ENCODE peak calls at places on chromosomes 13 and 19, in ten cellular contexts. One of them, this sample, is unnamed.

GRCh38 chr13:75195479-75196111 is 286.4 kb downstream of the TBC1D4 start:
- DNase-seq in MM.1S: no peak
- DNase-seq in suprapubic skin: no peak
- DNase-seq in HFF-Myc: no peak
- DNase-seq in GM13976: no peak
- DNase-seq in MCF 10A: no peak
- DNase-seq in DND-41: no peak
- DNase-seq in cardiac fibroblast: peak
- DNase-seq in keratinocyte: no peak
- DNase-seq in heart left ventricle: no peak
- DNase-seq in this sample: no peak

GRCh38 chr13:64709079-64709478 is 2521.1 kb downstream of the PCDH9 start:
- DNase-seq in HFF-Myc: peak
- DNase-seq in GM13976: no peak
- DNase-seq in suprapubic skin: no peak
- DNase-seq in MM.1S: no peak
- DNase-seq in cardiac fibroblast: no peak
- DNase-seq in heart left ventricle: no peak
- DNase-seq in keratinocyte: no peak
- DNase-seq in DND-41: no peak
- DNase-seq in MCF 10A: no peak
- DNase-seq in this sample: no peak

GRCh38 chr13:20873348-20873747 is 29.2 kb downstream of the XPO4 start:
- DNase-seq in MCF 10A: peak
- DNase-seq in keratinocyte: peak
- DNase-seq in suprapubic skin: no peak
- DNase-seq in HFF-Myc: peak
- DNase-seq in MM.1S: no peak
- DNase-seq in DND-41: no peak
- DNase-seq in cardiac fibroblast: peak
- DNase-seq in heart left ventricle: no peak
- DNase-seq in GM13976: no peak
- DNase-seq in this sample: no peak

GRCh38 chr13:88707652-88708051 is 1036.5 kb downstream of the SLITRK5 start:
- DNase-seq in HFF-Myc: no peak
- DNase-seq in MM.1S: no peak
- DNase-seq in DND-41: no peak
- DNase-seq in cardiac fibroblast: no peak
- DNase-seq in heart left ventricle: no peak
- DNase-seq in MCF 10A: no peak
- DNase-seq in suprapubic skin: no peak
- DNase-seq in keratinocyte: no peak
- DNase-seq in GM13976: no peak
- DNase-seq in this sample: no peak

GRCh38 chr19:45086453-45086852 is 6.5 kb upstream of the PPP1R37 start:
- DNase-seq in keratinocyte: no peak
- DNase-seq in DND-41: no peak
- DNase-seq in GM13976: no peak
- DNase-seq in MCF 10A: no peak
- DNase-seq in cardiac fibroblast: no peak
- DNase-seq in HFF-Myc: no peak
- DNase-seq in MM.1S: no peak
- DNase-seq in suprapubic skin: no peak
- DNase-seq in heart left ventricle: no peak
- DNase-seq in this sample: no peak

GRCh38 chr19:17510220-17510993 is 1.0 kb upstream of the PGLS start:
- DNase-seq in cardiac fibroblast: peak
- DNase-seq in GM13976: no peak
- DNase-seq in MCF 10A: peak
- DNase-seq in heart left ventricle: no peak
- DNase-seq in keratinocyte: no peak
- DNase-seq in HFF-Myc: no peak
- DNase-seq in MM.1S: no peak
- DNase-seq in suprapubic skin: no peak
- DNase-seq in DND-41: peak
- DNase-seq in this sample: no peak

GRCh38 chr13:64154514-64154913 is 2738.9 kb upstream of the PCDH20 start:
- DNase-seq in MM.1S: no peak
- DNase-seq in GM13976: no peak
- DNase-seq in keratinocyte: no peak
- DNase-seq in cardiac fibroblast: peak
- DNase-seq in MCF 10A: peak
- DNase-seq in suprapubic skin: no peak
- DNase-seq in DND-41: no peak
- DNase-seq in HFF-Myc: peak
- DNase-seq in heart left ventricle: no peak
- DNase-seq in this sample: no peak

GRCh38 chr19:19061491-19061890 is 2.3 kb upstream of the SLC25A42 start:
- DNase-seq in MM.1S: no peak
- DNase-seq in DND-41: no peak
- DNase-seq in heart left ventricle: peak
- DNase-seq in suprapubic skin: no peak
- DNase-seq in keratinocyte: no peak
- DNase-seq in MCF 10A: no peak
- DNase-seq in GM13976: no peak
- DNase-seq in cardiac fibroblast: no peak
- DNase-seq in HFF-Myc: no peak
- DNase-seq in this sample: no peak

GRCh38 chr13:30132623-30133553 is 174.5 kb downstream of the KATNAL1 start:
- DNase-seq in suprapubic skin: peak
- DNase-seq in MM.1S: peak
- DNase-seq in MCF 10A: peak
- DNase-seq in heart left ventricle: peak
- DNase-seq in GM13976: peak
- DNase-seq in cardiac fibroblast: peak
- DNase-seq in DND-41: peak
- DNase-seq in keratinocyte: peak
- DNase-seq in HFF-Myc: peak
- DNase-seq in this sample: peak

GRCh38 chr19:48741222-48741999 is 1.0 kb upstream of the RASIP1 start:
- DNase-seq in keratinocyte: no peak
- DNase-seq in HFF-Myc: no peak
- DNase-seq in GM13976: peak
- DNase-seq in suprapubic skin: no peak
- DNase-seq in DND-41: peak
- DNase-seq in MM.1S: no peak
- DNase-seq in MCF 10A: peak
- DNase-seq in heart left ventricle: peak
- DNase-seq in cardiac fibroblast: no peak
- DNase-seq in this sample: peak

GRCh38 chr19:41959056-41960053 is at the start of gene RABAC1:
- DNase-seq in DND-41: peak
- DNase-seq in GM13976: peak
- DNase-seq in cardiac fibroblast: peak
- DNase-seq in heart left ventricle: peak
- DNase-seq in HFF-Myc: peak
- DNase-seq in suprapubic skin: peak
- DNase-seq in MM.1S: peak
- DNase-seq in MCF 10A: peak
- DNase-seq in keratinocyte: peak
- DNase-seq in this sample: peak
- TF ChIP-seq CTCF in DND-41: peak
- TF ChIP-seq CTCF in GM13976: peak
- TF ChIP-seq CTCF in cardiac fibroblast: peak
- TF ChIP-seq CTCF in heart left ventricle: peak
- TF ChIP-seq CTCF in HFF-Myc: no peak
- TF ChIP-seq CTCF in suprapubic skin: no peak
- TF ChIP-seq CTCF in MM.1S: peak
- TF ChIP-seq CTCF in MCF 10A: peak
- TF ChIP-seq CTCF in keratinocyte: peak
- TF ChIP-seq CTCF in this sample: peak

GRCh38 chr13:102978168-102978567 is 88.0 kb downstream of the SLC10A2 start:
- DNase-seq in keratinocyte: no peak
- DNase-seq in MM.1S: no peak
- DNase-seq in cardiac fibroblast: peak
- DNase-seq in suprapubic skin: no peak
- DNase-seq in heart left ventricle: no peak
- DNase-seq in GM13976: no peak
- DNase-seq in HFF-Myc: no peak
- DNase-seq in DND-41: no peak
- DNase-seq in MCF 10A: no peak
- DNase-seq in this sample: no peak

GRCh38 chr13:102970542-102970941 is 95.7 kb downstream of the SLC10A2 start:
- DNase-seq in MCF 10A: no peak
- DNase-seq in HFF-Myc: no peak
- DNase-seq in cardiac fibroblast: no peak
- DNase-seq in keratinocyte: no peak
- DNase-seq in heart left ventricle: no peak
- DNase-seq in DND-41: no peak
- DNase-seq in MM.1S: peak
- DNase-seq in GM13976: peak
- DNase-seq in suprapubic skin: no peak
- DNase-seq in this sample: no peak

GRCh38 chr13:102977471-102977870 is 88.7 kb downstream of the SLC10A2 start:
- DNase-seq in HFF-Myc: no peak
- DNase-seq in cardiac fibroblast: peak
- DNase-seq in GM13976: no peak
- DNase-seq in MM.1S: no peak
- DNase-seq in heart left ventricle: no peak
- DNase-seq in suprapubic skin: no peak
- DNase-seq in keratinocyte: no peak
- DNase-seq in MCF 10A: no peak
- DNase-seq in DND-41: no peak
- DNase-seq in this sample: no peak

GRCh38 chr13:102972191-102972590 is 94.0 kb downstream of the SLC10A2 start:
- DNase-seq in HFF-Myc: peak
- DNase-seq in keratinocyte: no peak
- DNase-seq in MM.1S: no peak
- DNase-seq in cardiac fibroblast: no peak
- DNase-seq in GM13976: no peak
- DNase-seq in DND-41: no peak
- DNase-seq in heart left ventricle: no peak
- DNase-seq in MCF 10A: no peak
- DNase-seq in suprapubic skin: no peak
- DNase-seq in this sample: no peak

DNA sequence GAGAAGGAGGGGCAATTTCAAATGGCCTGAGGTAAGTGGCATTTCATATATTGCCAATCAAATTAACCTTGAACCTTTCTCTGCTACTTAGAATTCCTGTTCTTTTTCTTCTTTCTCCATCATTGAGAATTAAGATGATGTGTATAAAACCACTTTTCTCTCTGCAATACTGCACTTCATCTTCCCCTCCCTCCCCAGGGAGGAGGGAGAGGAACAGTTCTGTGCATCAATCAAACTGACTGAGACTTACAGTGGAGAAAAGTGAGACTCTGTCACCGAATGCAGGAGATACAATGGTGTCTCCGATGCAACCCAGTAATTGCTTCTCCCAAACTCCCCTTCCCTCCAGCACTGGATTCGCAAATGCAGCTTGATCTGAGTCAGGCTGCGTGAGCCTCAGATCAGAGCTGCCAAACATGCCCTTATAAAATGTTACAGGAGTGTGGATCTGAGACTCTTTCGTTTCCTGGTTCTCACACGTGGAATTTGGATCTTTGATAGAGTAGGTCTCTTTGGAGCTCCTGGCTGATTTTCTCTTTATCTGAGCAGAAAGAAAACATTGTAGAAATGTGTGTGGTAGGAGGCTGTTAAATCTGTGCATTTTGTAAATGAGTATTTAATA is 91.5 kb downstream of the SLC10A2 start:
- DNase-seq in DND-41: no peak
- DNase-seq in heart left ventricle: no peak
- DNase-seq in cardiac fibroblast: no peak
- DNase-seq in suprapubic skin: no peak
- DNase-seq in HFF-Myc: no peak
- DNase-seq in MM.1S: no peak
- DNase-seq in keratinocyte: no peak
- DNase-seq in MCF 10A: no peak
- DNase-seq in GM13976: no peak
- DNase-seq in this sample: no peak
- TF ChIP-seq CTCF in DND-41: no peak
- TF ChIP-seq CTCF in heart left ventricle: no peak
- TF ChIP-seq CTCF in cardiac fibroblast: no peak
- TF ChIP-seq CTCF in suprapubic skin: no peak
- TF ChIP-seq CTCF in HFF-Myc: no peak
- TF ChIP-seq CTCF in MM.1S: no peak
- TF ChIP-seq CTCF in keratinocyte: no peak
- TF ChIP-seq CTCF in MCF 10A: no peak
- TF ChIP-seq CTCF in GM13976: no peak
- TF ChIP-seq CTCF in this sample: no peak

DNA sequence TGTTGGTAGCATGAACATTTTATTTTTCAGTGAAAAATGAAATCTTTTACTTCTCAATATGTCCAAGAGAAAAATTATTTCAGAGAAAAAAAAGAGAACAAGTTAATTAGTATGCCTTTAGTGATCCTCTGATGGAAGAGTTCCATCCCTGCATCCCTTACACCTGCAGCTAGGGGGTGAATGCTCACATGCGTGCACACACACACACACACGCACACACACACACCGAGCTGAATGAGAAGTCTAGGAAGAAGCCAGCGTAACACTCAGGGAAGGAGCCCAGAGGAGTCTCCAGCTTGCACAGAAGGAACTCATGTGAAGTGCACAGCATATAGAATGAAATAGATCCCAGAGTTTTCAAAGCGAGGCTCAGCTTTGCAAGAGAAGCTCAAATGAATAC is 510.5 kb downstream of the IRS2 start:
- DNase-seq in MCF 10A: peak
- DNase-seq in suprapubic skin: no peak
- DNase-seq in GM13976: no peak
- DNase-seq in cardiac fibroblast: no peak
- DNase-seq in MM.1S: no peak
- DNase-seq in HFF-Myc: no peak
- DNase-seq in DND-41: no peak
- DNase-seq in heart left ventricle: no peak
- DNase-seq in keratinocyte: no peak
- DNase-seq in this sample: no peak
- TF ChIP-seq CTCF in MCF 10A: no peak
- TF ChIP-seq CTCF in suprapubic skin: no peak
- TF ChIP-seq CTCF in GM13976: no peak
- TF ChIP-seq CTCF in cardiac fibroblast: peak
- TF ChIP-seq CTCF in MM.1S: no peak
- TF ChIP-seq CTCF in HFF-Myc: peak
- TF ChIP-seq CTCF in DND-41: peak
- TF ChIP-seq CTCF in heart left ventricle: no peak
- TF ChIP-seq CTCF in keratinocyte: peak
- TF ChIP-seq CTCF in this sample: no peak

DNA sequence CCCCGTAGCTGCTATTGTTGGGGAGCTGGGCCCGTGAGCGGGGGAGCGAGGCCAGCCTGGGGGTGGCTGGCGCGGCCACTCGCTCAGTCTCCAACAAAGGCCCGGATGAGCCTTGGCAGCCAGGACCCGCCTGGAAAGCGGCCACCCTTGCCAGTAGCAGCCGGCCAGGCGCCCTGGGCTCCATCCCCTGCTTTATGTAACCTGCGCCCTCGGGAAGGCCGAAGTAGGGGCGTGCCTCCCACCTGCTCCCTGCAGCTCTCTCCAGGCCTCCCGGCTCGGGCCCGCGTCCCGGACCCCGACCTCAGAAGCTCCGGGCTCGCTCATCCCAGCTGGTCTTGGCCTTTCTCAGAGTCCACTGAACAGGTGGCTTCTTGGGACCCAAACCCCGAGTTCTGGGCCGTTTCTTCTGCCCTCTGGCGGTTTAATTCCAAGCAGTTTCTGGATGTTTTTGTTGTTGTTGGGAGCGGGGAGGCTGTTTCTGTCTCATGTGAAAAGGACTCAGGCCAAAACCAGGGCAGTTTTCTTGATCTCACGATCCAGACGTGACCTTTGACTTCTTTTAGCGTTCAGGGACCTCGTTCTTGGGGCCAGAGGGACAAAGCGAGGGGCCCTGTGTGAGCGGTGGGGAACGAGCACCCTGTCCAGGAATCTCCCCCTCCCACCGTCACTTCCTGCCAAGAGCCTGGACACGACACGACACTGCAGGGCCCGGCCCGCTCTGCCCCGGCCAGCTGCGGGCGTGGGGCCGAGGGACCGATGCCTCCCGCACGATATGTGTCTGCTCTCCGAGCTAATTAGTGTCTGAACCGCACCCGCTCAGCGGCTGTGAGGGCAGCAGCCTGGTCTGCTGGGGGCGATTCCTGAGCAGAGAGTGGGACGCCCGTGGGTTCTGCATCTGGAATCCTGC is 1.3 kb downstream of the CDC34 start:
- DNase-seq in HFF-Myc: no peak
- DNase-seq in DND-41: peak
- DNase-seq in heart left ventricle: peak
- DNase-seq in keratinocyte: no peak
- DNase-seq in MCF 10A: peak
- DNase-seq in suprapubic skin: no peak
- DNase-seq in MM.1S: peak
- DNase-seq in cardiac fibroblast: peak
- DNase-seq in GM13976: peak
- DNase-seq in this sample: peak
- TF ChIP-seq CTCF in HFF-Myc: peak
- TF ChIP-seq CTCF in DND-41: peak
- TF ChIP-seq CTCF in heart left ventricle: peak
- TF ChIP-seq CTCF in keratinocyte: peak
- TF ChIP-seq CTCF in MCF 10A: peak
- TF ChIP-seq CTCF in suprapubic skin: peak
- TF ChIP-seq CTCF in MM.1S: peak
- TF ChIP-seq CTCF in cardiac fibroblast: peak
- TF ChIP-seq CTCF in GM13976: no peak
- TF ChIP-seq CTCF in this sample: peak